ENCODE peak calls at places on chromosomes 3 and 15, in five cellular contexts. One of them, this sample, is unnamed.

GRCh38 chr15:48861813-48862431 is 16.0 kb upstream of the EID1 start:
- DNase-seq in transverse colon: peak
- DNase-seq in upper lobe of left lung: no peak
- DNase-seq in RWPE1: peak
- DNase-seq in adrenal gland: peak
- DNase-seq in this sample: no peak

GRCh38 chr3:136075816-136076215 is 110.3 kb downstream of the PPP2R3A start:
- DNase-seq in upper lobe of left lung: no peak
- DNase-seq in RWPE1: no peak
- DNase-seq in adrenal gland: no peak
- DNase-seq in transverse colon: no peak
- DNase-seq in this sample: no peak

GRCh38 chr3:116929534-116930222 is 220.1 kb downstream of the TUSC7 start:
- DNase-seq in transverse colon: no peak
- DNase-seq in adrenal gland: no peak
- DNase-seq in RWPE1: no peak
- DNase-seq in upper lobe of left lung: no peak
- DNase-seq in this sample: no peak

GRCh38 chr3:129487183-129487867 is 41.1 kb upstream of the RHO start:
- DNase-seq in transverse colon: no peak
- DNase-seq in adrenal gland: no peak
- DNase-seq in RWPE1: no peak
- DNase-seq in upper lobe of left lung: no peak
- DNase-seq in this sample: no peak

GRCh38 chr3:6928064-6928463 is 67.1 kb downstream of the GRM7 start:
- DNase-seq in RWPE1: no peak
- DNase-seq in adrenal gland: no peak
- DNase-seq in upper lobe of left lung: no peak
- DNase-seq in transverse colon: no peak
- DNase-seq in this sample: no peak

GRCh38 chr3:99439892-99440291 is 198.5 kb upstream of the COL8A1 start:
- DNase-seq in upper lobe of left lung: no peak
- DNase-seq in RWPE1: no peak
- DNase-seq in transverse colon: no peak
- DNase-seq in adrenal gland: no peak
- DNase-seq in this sample: no peak

GRCh38 chr15:63514533-63514943 is 10.1 kb downstream of the USP3 start:
- DNase-seq in transverse colon: no peak
- DNase-seq in RWPE1: peak
- DNase-seq in upper lobe of left lung: peak
- DNase-seq in adrenal gland: no peak
- DNase-seq in this sample: no peak

GRCh38 chr15:94793641-94794040 is 562.3 kb downstream of the MCTP2 start:
- DNase-seq in adrenal gland: no peak
- DNase-seq in upper lobe of left lung: no peak
- DNase-seq in transverse colon: no peak
- DNase-seq in RWPE1: peak
- DNase-seq in this sample: no peak

GRCh38 chr3:149299938-149300791 is 33.3 kb downstream of the TM4SF18 start:
- DNase-seq in upper lobe of left lung: peak
- DNase-seq in RWPE1: peak
- DNase-seq in adrenal gland: peak
- DNase-seq in transverse colon: peak
- DNase-seq in this sample: no peak

GRCh38 chr3:134249935-134250716 is 533 bp downstream of the RYK start:
- DNase-seq in adrenal gland: peak
- DNase-seq in upper lobe of left lung: peak
- DNase-seq in RWPE1: peak
- DNase-seq in transverse colon: peak
- DNase-seq in this sample: peak

GRCh38 chr3:17122758-17123157 is 238.0 kb downstream of the PLCL2 start:
- DNase-seq in RWPE1: no peak
- DNase-seq in upper lobe of left lung: no peak
- DNase-seq in transverse colon: no peak
- DNase-seq in adrenal gland: no peak
- DNase-seq in this sample: no peak

GRCh38 chr3:177831361-177831760 is 634.1 kb upstream of the TBL1XR1 start:
- DNase-seq in adrenal gland: no peak
- DNase-seq in upper lobe of left lung: no peak
- DNase-seq in RWPE1: no peak
- DNase-seq in transverse colon: no peak
- DNase-seq in this sample: no peak

GRCh38 chr3:124699686-124700396 is 30.4 kb upstream of the UMPS start:
- DNase-seq in transverse colon: no peak
- DNase-seq in upper lobe of left lung: no peak
- DNase-seq in adrenal gland: peak
- DNase-seq in RWPE1: no peak
- DNase-seq in this sample: no peak

GRCh38 chr3:197302696-197303341 is 4.4 kb upstream of the DLG1 start:
- DNase-seq in transverse colon: no peak
- DNase-seq in adrenal gland: no peak
- DNase-seq in upper lobe of left lung: no peak
- DNase-seq in RWPE1: no peak
- DNase-seq in this sample: no peak

GRCh38 chr3:100463002-100463401 is 29.4 kb upstream of the TMEM45A start:
- DNase-seq in RWPE1: peak
- DNase-seq in transverse colon: no peak
- DNase-seq in adrenal gland: peak
- DNase-seq in upper lobe of left lung: no peak
- DNase-seq in this sample: no peak

GRCh38 chr3:157231071-157231470 is 71.1 kb upstream of the CCNL1 start:
- DNase-seq in transverse colon: no peak
- DNase-seq in RWPE1: no peak
- DNase-seq in adrenal gland: no peak
- DNase-seq in upper lobe of left lung: no peak
- DNase-seq in this sample: no peak

GRCh38 chr15:66215811-66216210 is 37.7 kb downstream of the MEGF11 start:
- DNase-seq in adrenal gland: no peak
- DNase-seq in RWPE1: no peak
- DNase-seq in transverse colon: no peak
- DNase-seq in upper lobe of left lung: no peak
- DNase-seq in this sample: no peak

GRCh38 chr15:41154412-41154811 is 38.3 kb upstream of the INO80 start:
- DNase-seq in transverse colon: no peak
- DNase-seq in RWPE1: no peak
- DNase-seq in adrenal gland: no peak
- DNase-seq in upper lobe of left lung: no peak
- DNase-seq in this sample: no peak

GRCh38 chr3:179860275-179861107 is 176.2 kb downstream of the PEX5L start:
- DNase-seq in RWPE1: no peak
- DNase-seq in transverse colon: no peak
- DNase-seq in upper lobe of left lung: no peak
- DNase-seq in adrenal gland: no peak
- DNase-seq in this sample: no peak

GRCh38 chr3:116470589-116470988 is 25.3 kb upstream of the LSAMP start:
- DNase-seq in upper lobe of left lung: no peak
- DNase-seq in adrenal gland: no peak
- DNase-seq in RWPE1: no peak
- DNase-seq in transverse colon: no peak
- DNase-seq in this sample: no peak

GRCh38 chr3:178439504-178439903 is 96.7 kb upstream of the KCNMB2 start:
- DNase-seq in upper lobe of left lung: no peak
- DNase-seq in adrenal gland: no peak
- DNase-seq in transverse colon: no peak
- DNase-seq in RWPE1: peak
- DNase-seq in this sample: no peak

GRCh38 chr3:8536106-8537052 is 34.8 kb downstream of the LMCD1 start:
- DNase-seq in upper lobe of left lung: no peak
- DNase-seq in RWPE1: no peak
- DNase-seq in transverse colon: no peak
- DNase-seq in adrenal gland: no peak
- DNase-seq in this sample: no peak

GRCh38 chr3:64686446-64686908 is 1.3 kb downstream of the ADAMTS9 start:
- DNase-seq in upper lobe of left lung: peak
- DNase-seq in adrenal gland: peak
- DNase-seq in RWPE1: no peak
- DNase-seq in transverse colon: peak
- DNase-seq in this sample: peak

GRCh38 chr3:58111513-58112184 is 99.1 kb downstream of the DNASE1L3 start:
- DNase-seq in adrenal gland: no peak
- DNase-seq in RWPE1: peak
- DNase-seq in upper lobe of left lung: peak
- DNase-seq in transverse colon: peak
- DNase-seq in this sample: peak

GRCh38 chr3:128163432-128163831 is 10.2 kb downstream of the EEFSEC start:
- DNase-seq in transverse colon: no peak
- DNase-seq in RWPE1: no peak
- DNase-seq in upper lobe of left lung: no peak
- DNase-seq in adrenal gland: no peak
- DNase-seq in this sample: no peak

GRCh38 chr3:85254738-85255137 is 295.9 kb downstream of the CADM2 start:
- DNase-seq in RWPE1: no peak
- DNase-seq in adrenal gland: no peak
- DNase-seq in upper lobe of left lung: no peak
- DNase-seq in transverse colon: no peak
- DNase-seq in this sample: no peak

GRCh38 chr3:20125912-20126311 is 60.1 kb downstream of the SGO1 start:
- DNase-seq in RWPE1: no peak
- DNase-seq in upper lobe of left lung: no peak
- DNase-seq in adrenal gland: no peak
- DNase-seq in transverse colon: peak
- DNase-seq in this sample: no peak

GRCh38 chr15:98751767-98752166 is 103.4 kb downstream of the IGF1R start:
- DNase-seq in adrenal gland: no peak
- DNase-seq in RWPE1: no peak
- DNase-seq in transverse colon: no peak
- DNase-seq in upper lobe of left lung: no peak
- DNase-seq in this sample: no peak

GRCh38 chr3:158471639-158472294 is 99.2 kb upstream of the MLF1 start:
- DNase-seq in adrenal gland: no peak
- DNase-seq in transverse colon: no peak
- DNase-seq in upper lobe of left lung: no peak
- DNase-seq in RWPE1: peak
- DNase-seq in this sample: no peak

GRCh38 chr15:36185438-36185837 is 394.0 kb upstream of the CDIN1 start:
- DNase-seq in RWPE1: no peak
- DNase-seq in transverse colon: no peak
- DNase-seq in adrenal gland: no peak
- DNase-seq in upper lobe of left lung: no peak
- DNase-seq in this sample: no peak
- TF ChIP-seq CTCF in RWPE1: no peak
- TF ChIP-seq CTCF in transverse colon: no peak
- TF ChIP-seq CTCF in adrenal gland: no peak
- TF ChIP-seq CTCF in upper lobe of left lung: no peak
- TF ChIP-seq CTCF in this sample: no peak

GRCh38 chr3:55782806-55783205 is 295.7 kb upstream of the WNT5A start:
- DNase-seq in transverse colon: no peak
- DNase-seq in RWPE1: no peak
- DNase-seq in upper lobe of left lung: no peak
- DNase-seq in adrenal gland: no peak
- DNase-seq in this sample: no peak
- TF ChIP-seq CTCF in transverse colon: no peak
- TF ChIP-seq CTCF in RWPE1: no peak
- TF ChIP-seq CTCF in upper lobe of left lung: no peak
- TF ChIP-seq CTCF in adrenal gland: no peak
- TF ChIP-seq CTCF in this sample: no peak

GRCh38 chr3:192339214-192339613 is 388.1 kb downstream of the FGF12 start:
- DNase-seq in RWPE1: no peak
- DNase-seq in transverse colon: no peak
- DNase-seq in upper lobe of left lung: no peak
- DNase-seq in adrenal gland: no peak
- DNase-seq in this sample: no peak

GRCh38 chr3:192331749-192332385 is 395.5 kb downstream of the FGF12 start:
- DNase-seq in RWPE1: no peak
- DNase-seq in upper lobe of left lung: no peak
- DNase-seq in transverse colon: no peak
- DNase-seq in adrenal gland: no peak
- DNase-seq in this sample: no peak

GRCh38 chr3:192332386-192333291 is 394.7 kb downstream of the FGF12 start:
- DNase-seq in RWPE1: no peak
- DNase-seq in upper lobe of left lung: no peak
- DNase-seq in transverse colon: no peak
- DNase-seq in adrenal gland: no peak
- DNase-seq in this sample: no peak

DNA sequence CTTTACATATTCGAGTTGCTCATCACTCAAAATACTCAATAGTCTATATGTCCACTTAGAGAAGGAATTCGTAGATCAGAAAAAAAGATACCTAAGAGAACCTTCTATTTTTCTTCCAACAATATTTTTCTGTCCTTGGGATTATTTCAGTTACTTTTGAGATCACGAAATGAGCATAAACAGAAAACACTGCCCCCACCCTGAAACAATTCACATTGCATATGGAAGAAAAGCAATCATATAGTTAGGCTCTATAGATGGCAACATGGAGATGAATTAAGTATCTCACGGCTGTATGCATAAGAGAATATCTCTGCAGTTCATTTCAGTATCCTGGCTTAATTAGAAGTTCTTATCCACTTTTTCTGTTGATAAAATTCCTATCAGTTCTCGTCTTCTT is 391.1 kb downstream of the FGF12 start:
- DNase-seq in transverse colon: no peak
- DNase-seq in upper lobe of left lung: no peak
- DNase-seq in adrenal gland: no peak
- DNase-seq in RWPE1: no peak
- DNase-seq in this sample: no peak
- TF ChIP-seq CTCF in transverse colon: no peak
- TF ChIP-seq CTCF in upper lobe of left lung: no peak
- TF ChIP-seq CTCF in adrenal gland: no peak
- TF ChIP-seq CTCF in RWPE1: no peak
- TF ChIP-seq CTCF in this sample: no peak

DNA sequence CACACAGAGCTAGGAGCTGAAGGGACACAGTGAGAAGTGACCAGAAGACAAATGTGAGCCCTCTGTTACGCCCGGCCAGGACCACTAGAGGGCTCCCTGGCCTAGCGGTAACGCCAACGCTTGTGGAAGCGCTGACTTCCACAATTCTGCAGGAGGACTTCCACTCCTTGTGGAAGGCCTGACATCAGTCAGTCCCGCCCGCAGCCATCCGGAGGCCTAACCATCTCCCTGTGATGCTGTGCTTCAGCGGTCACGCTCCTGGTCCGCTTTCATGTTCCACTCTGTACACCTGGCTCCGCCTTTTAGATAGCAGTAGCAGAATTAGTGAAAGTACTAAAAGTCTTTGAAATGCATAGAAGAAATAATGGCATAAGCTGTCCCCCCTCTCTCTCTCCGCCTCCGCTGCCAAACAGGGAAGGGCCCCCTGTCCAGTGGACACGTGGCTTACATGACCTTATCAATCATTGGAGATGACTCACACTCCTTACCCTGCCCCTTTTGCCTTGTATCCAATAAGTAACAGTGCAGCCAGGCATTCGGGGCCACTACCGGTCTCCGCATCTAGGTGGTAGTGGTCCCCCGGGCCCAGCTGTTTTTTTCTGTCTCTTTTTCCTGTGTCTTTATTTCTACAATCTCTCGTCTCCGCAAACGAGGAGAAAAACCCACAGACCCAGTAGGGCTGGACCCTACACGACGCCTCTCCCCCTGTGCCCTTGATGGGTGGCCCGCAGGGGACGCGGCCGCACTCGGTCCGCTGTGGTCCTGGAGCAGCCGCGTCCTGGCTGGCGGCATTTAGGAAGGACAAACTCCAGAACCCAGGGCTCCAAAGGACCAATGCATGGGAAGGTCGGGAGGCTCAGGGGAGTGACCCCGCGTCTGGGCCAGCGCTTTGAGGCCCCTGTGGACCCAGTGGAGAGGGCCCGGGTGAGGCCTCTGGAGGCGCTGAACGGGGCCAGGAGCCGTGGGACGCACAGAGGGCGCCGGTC is 27.0 kb upstream of the RPL32 start:
- DNase-seq in adrenal gland: peak
- DNase-seq in transverse colon: peak
- DNase-seq in RWPE1: peak
- DNase-seq in upper lobe of left lung: peak
- DNase-seq in this sample: peak
- TF ChIP-seq CTCF in adrenal gland: peak
- TF ChIP-seq CTCF in transverse colon: peak
- TF ChIP-seq CTCF in RWPE1: peak
- TF ChIP-seq CTCF in upper lobe of left lung: peak
- TF ChIP-seq CTCF in this sample: peak

This sample was measured in progenitor cell of endocrine pancreas.